ENCODE peak calls at places on chromosomes 4 and X, in four cellular contexts. B is left lung, U is right cardiac atrium, D is heart left ventricle. N is an unnamed sample. For H3K4me1, the result is how much of the 10 kb centered on the place peaks cover.

GRCh38 chr4:38782452-38783108 is at the start of gene TLR10:
- DNase-seq in B (no peak), U (no peak), D (no peak), N (no peak)

GRCh38 chr4:182758288-182758687 is 158.9 kb downstream of the DCTD start:
- DNase-seq in U (no peak), D (no peak), B (no peak), N (no peak)

GRCh38 chr4:66633472-66633871 is 911.8 kb downstream of the CENPC start:
- DNase-seq in D (no peak), U (no peak), B (no peak), N (no peak)

GRCh38 chrX:10726647-10727046 is 106.3 kb upstream of the MID1 start:
- DNase-seq in B (no peak), U (no peak), D (no peak), N (no peak)

GRCh38 chr4:90542216-90542615 is 415.0 kb downstream of the CCSER1 start:
- DNase-seq in B (no peak), D (no peak), U (no peak), N (no peak)

GRCh38 chr4:120915311-120915710 is 7.2 kb downstream of the PRDM5 start:
- DNase-seq in B (no peak), U (no peak), D (no peak), N (no peak)

GRCh38 chrX:98071331-98071730 is 1187.6 kb downstream of the RPA4 start:
- DNase-seq in B (no peak), D (no peak), U (no peak), N (no peak)

GRCh38 chrX:33307954-33308353 is 96.6 kb upstream of the DMD start:
- DNase-seq in B (no peak), U (no peak), D (no peak), N (no peak)

GRCh38 chr4:177118596-177118995 is 191.1 kb upstream of the NEIL3 start:
- DNase-seq in U (peak), D (peak), B (no peak), N (no peak)

GRCh38 chr4:28229092-28229491 is 1368.5 kb downstream of the STIM2 start:
- DNase-seq in D (no peak), B (no peak), U (no peak), N (no peak)

GRCh38 chr4:128716325-128716724 is 93.2 kb upstream of the JADE1 start:
- DNase-seq in B (no peak), U (no peak), D (no peak), N (no peak)

GRCh38 chr4:144645102-144645469 is 870 bp upstream of the HHIP start:
- DNase-seq in U (peak), B (peak), D (no peak), N (no peak)

GRCh38 chr4:99853190-99853589 is 36.6 kb downstream of the DAPP1 start:
- DNase-seq in D (no peak), B (no peak), U (no peak), N (no peak)

GRCh38 chrX:30821116-30821515 is 67.9 kb downstream of the TAB3 start:
- DNase-seq in U (no peak), B (no peak), D (no peak), N (no peak)

GRCh38 chrX:119155416-119156035 is 27.9 kb upstream of the KIAA1210 start:
- DNase-seq in D (no peak), U (no peak), B (no peak), N (no peak)

GRCh38 chrX:86714441-86714840 is 566.2 kb downstream of the DACH2 start:
- DNase-seq in U (no peak), B (no peak), D (no peak), N (no peak)

GRCh38 chr4:47623916-47624554 is 139.0 kb downstream of the ATP10D start:
- DNase-seq in U (no peak), D (no peak), B (no peak), N (no peak)

GRCh38 chrX:24676403-24677024 is 17.2 kb upstream of the POLA1 start:
- DNase-seq in U (no peak), B (no peak), D (no peak), N (no peak)

GRCh38 chrX:112450810-112451209 is 228.9 kb downstream of the LHFPL1 start:
- DNase-seq in U (no peak), B (no peak), D (no peak), N (no peak)

GRCh38 chrX:10759400-10759799 is 139.0 kb upstream of the MID1 start:
- DNase-seq in B (no peak), U (no peak), D (no peak), N (no peak)

GRCh38 chr4:82542642-82543041 is 19.1 kb downstream of the TMEM150C start:
- DNase-seq in D (no peak), U (no peak), B (no peak), N (no peak)

GRCh38 chr4:155722816-155723499 is 35.9 kb upstream of the GUCY1B1 start:
- DNase-seq in U (no peak), D (no peak), B (no peak), N (no peak)

GRCh38 chrX:12138366-12139313 is at the start of gene FRMPD4:
- DNase-seq in D (no peak), B (no peak), U (no peak), N (no peak)

GRCh38 chr4:118858779-118859178 is 22.9 kb upstream of the SEC24D start:
- DNase-seq in B (no peak), U (no peak), D (no peak), N (no peak)
- H3K4me1 ChIP-seq in B (under half), U (under half), D (under half), N (under half)

GRCh38 chr4:138310991-138311390 is 68.8 kb upstream of the SLC7A11 start:
- DNase-seq in U (no peak), B (no peak), D (no peak), N (no peak)

GRCh38 chr4:138311771-138312535 is 69.8 kb upstream of the SLC7A11 start:
- DNase-seq in D (no peak), B (no peak), U (no peak), N (no peak)

GRCh38 chr4:138308421-138308820 is 66.3 kb upstream of the SLC7A11 start:
- DNase-seq in U (no peak), B (no peak), D (no peak), N (no peak)

GRCh38 chr4:138312536-138312911 is 70.4 kb upstream of the SLC7A11 start:
- DNase-seq in D (no peak), B (no peak), U (no peak), N (no peak)

GRCh38 chr4:138310498-138310897 is 68.3 kb upstream of the SLC7A11 start:
- DNase-seq in D (no peak), U (no peak), B (no peak), N (no peak)
- H3K4me3 ChIP-seq in D (no peak), U (no peak), B (no peak), N (no peak)

DNA sequence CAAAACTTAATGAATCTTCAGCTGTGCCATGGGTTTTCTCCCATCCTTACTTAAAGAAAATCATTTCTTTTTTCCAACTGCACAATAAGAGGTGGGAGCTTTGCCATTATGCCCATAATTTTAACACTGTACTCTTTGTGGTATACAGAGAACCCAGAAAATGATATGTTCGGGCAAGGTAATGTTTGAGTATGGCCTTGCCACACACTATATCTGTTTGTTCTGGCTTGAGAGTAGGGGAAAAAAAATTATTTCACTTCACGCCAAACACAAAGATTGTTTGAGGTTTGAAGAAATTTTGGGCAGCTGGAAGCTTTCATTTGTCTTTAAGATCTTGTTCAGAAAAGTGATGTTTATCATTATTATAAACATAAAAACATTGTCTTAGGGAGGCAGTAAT is 115.3 kb upstream of the NAP1L5 start:
- DNase-seq in D (no peak), U (no peak), B (no peak), N (no peak)
- H3K4me1 ChIP-seq in D (under half), U (under half), B (under half), N (under half)

GRCh38 chr4:76028242-76028859 is 5.1 kb upstream of the CXCL10 start:
- DNase-seq in D (no peak), B (no peak), U (no peak), N (peak)
- H3K4me3 ChIP-seq in D (peak), B (no peak), U (peak), N (peak)